ENCODE peak calls at places on chromosomes 11 and 22, in nine cellular contexts. N is Peyer's patch, C is cardiac muscle cell, U is IMR-90, R is suprapubic skin, A is brain microvascular endothelial cell, L is ovary, T is breast epithelium, I is transverse colon. F is an unnamed sample.

GRCh38 chr11:2269601-2270321 is 627 bp downstream of the ASCL2 start:
- DNase-seq in N (peak), C (peak), U (peak), R (peak), A (no peak), L (peak), T (peak), I (peak), F (peak)

GRCh38 chr22:45196926-45197605 is 33.3 kb downstream of the NUP50 start:
- DNase-seq in N (no peak), C (no peak), U (no peak), R (no peak), A (no peak), L (no peak), T (no peak), I (no peak), F (no peak)

GRCh38 chr22:17352798-17353197 is 16.5 kb upstream of the CECR2 start:
- DNase-seq in N (no peak), C (no peak), U (no peak), R (no peak), A (no peak), L (no peak), T (no peak), I (no peak), F (no peak)

GRCh38 chr22:45460288-45461109 is 42.2 kb upstream of the FBLN1 start:
- DNase-seq in N (peak), C (peak), U (peak), R (no peak), A (no peak), L (peak), T (no peak), I (peak), F (no peak)

GRCh38 chr22:37566903-37567798 is 6.9 kb downstream of the CDC42EP1 start:
- DNase-seq in N (peak), C (peak), U (peak), R (peak), A (no peak), L (peak), T (peak), I (peak), F (peak)

GRCh38 chr11:126929186-126930085 is 71.1 kb downstream of the KIRREL3 start:
- DNase-seq in N (no peak), C (peak), U (peak), R (no peak), A (no peak), L (no peak), T (no peak), I (no peak), F (no peak)

GRCh38 chr11:28520291-28520690 is 412.1 kb downstream of the METTL15 start:
- DNase-seq in N (no peak), C (no peak), U (no peak), R (no peak), A (no peak), L (no peak), T (no peak), I (no peak), F (no peak)

GRCh38 chr11:34176980-34177319 is 71.5 kb downstream of the NAT10 start:
- DNase-seq in N (no peak), C (no peak), U (no peak), R (no peak), A (no peak), L (no peak), T (no peak), I (no peak), F (no peak)

GRCh38 chr22:47837703-47838102 is 1075.3 kb downstream of the TBC1D22A start:
- DNase-seq in N (no peak), C (peak), U (no peak), R (no peak), A (no peak), L (no peak), T (no peak), I (no peak), F (no peak)

GRCh38 chr22:24836282-24836681 is 30.3 kb downstream of the SGSM1 start:
- DNase-seq in N (no peak), C (peak), U (no peak), R (no peak), A (no peak), L (no peak), T (no peak), I (no peak), F (no peak)

GRCh38 chr11:1082346-1082727 is 7.7 kb downstream of the MUC2 start:
- DNase-seq in N (no peak), C (no peak), U (no peak), R (no peak), A (no peak), L (peak), T (peak), I (no peak), F (no peak)

GRCh38 chr11:75499423-75500305 is 26.1 kb downstream of the GDPD5 start:
- DNase-seq in N (peak), C (peak), U (peak), R (peak), A (peak), L (peak), T (no peak), I (peak), F (no peak)

GRCh38 chr11:62689421-62690183 is at the start of gene LRRN4CL:
- DNase-seq in N (peak), C (peak), U (peak), R (peak), A (peak), L (peak), T (no peak), I (peak), F (peak)

GRCh38 chr22:25844601-25845000 is 102.6 kb downstream of the MYO18B start:
- DNase-seq in N (no peak), C (no peak), U (no peak), R (no peak), A (no peak), L (no peak), T (no peak), I (no peak), F (no peak)

GRCh38 chr11:45665206-45665932 is at the start of gene CHST1:
- DNase-seq in N (peak), C (peak), U (no peak), R (no peak), A (no peak), L (peak), T (no peak), I (peak), F (no peak)

GRCh38 chr22:45742866-45743450 is 71.3 kb downstream of the ATXN10 start:
- DNase-seq in N (no peak), C (peak), U (peak), R (no peak), A (peak), L (no peak), T (no peak), I (no peak), F (no peak)

GRCh38 chr11:86668929-86669328 is 3.5 kb downstream of the ME3 start:
- DNase-seq in N (no peak), C (no peak), U (no peak), R (no peak), A (no peak), L (no peak), T (no peak), I (no peak), F (no peak)

GRCh38 chr11:64998690-64999431 is 2.1 kb upstream of the BATF2 start:
- DNase-seq in N (peak), C (no peak), U (no peak), R (no peak), A (no peak), L (no peak), T (no peak), I (peak), F (no peak)

GRCh38 chr11:64994318-64994717 is 2.5 kb downstream of the BATF2 start:
- DNase-seq in N (no peak), C (no peak), U (no peak), R (no peak), A (no peak), L (no peak), T (no peak), I (no peak), F (no peak)

GRCh38 chr11:64996327-64996709 is 453 bp downstream of the BATF2 start:
- DNase-seq in N (no peak), C (no peak), U (no peak), R (no peak), A (no peak), L (no peak), T (no peak), I (no peak), F (no peak)

GRCh38 chr11:64998141-64998540 is 1.4 kb upstream of the BATF2 start:
- DNase-seq in N (no peak), C (no peak), U (no peak), R (no peak), A (no peak), L (no peak), T (no peak), I (peak), F (no peak)

DNA sequence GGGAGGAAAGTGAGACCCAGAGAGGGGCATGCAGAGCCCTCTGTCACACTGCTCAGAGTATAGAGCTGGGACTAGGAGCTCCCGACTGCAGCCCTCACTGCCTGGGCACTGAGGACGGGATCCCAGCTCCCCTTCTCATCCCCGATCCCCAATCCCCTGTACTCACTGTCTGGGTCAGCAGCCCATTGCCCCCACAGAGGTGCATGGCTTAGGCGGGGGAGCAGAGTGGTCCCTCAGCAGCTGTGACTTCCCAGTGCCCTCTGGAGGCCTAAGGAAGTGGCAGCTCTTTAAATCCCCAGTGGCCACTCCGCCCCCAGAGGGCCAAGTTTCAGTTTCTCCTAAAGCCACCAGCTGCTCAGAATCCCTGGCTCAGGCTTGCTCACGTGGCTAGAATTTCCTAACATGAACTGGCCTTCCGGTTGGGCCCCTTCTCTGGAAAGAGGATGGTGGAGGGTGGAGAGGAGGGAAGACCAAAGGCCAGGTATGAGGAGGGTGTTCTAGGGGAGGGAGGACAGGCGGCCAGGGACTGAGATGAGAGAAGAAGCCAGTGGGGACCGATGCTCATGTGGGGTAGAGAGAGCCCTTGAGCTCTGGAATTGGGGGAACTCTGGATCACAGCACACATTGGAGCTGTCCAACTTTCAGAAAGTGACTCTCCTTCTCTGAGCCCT is at the start of gene BATF2:
- DNase-seq in N (peak), C (peak), U (peak), R (no peak), A (peak), L (peak), T (peak), I (peak), F (no peak)
- H3K4me3 ChIP-seq in N (peak), C (no peak), U (peak), R (peak), A (peak), L (peak), T (peak), I (peak), F (peak)

GRCh38 chr11:117620131-117620530 is 176.9 kb downstream of the DSCAML1 start:
- DNase-seq in N (no peak), C (no peak), U (no peak), R (no peak), A (no peak), L (no peak), T (no peak), I (no peak), F (no peak)
- H3K27ac ChIP-seq in N (no peak), C (no peak), U (no peak), R (no peak), A (no peak), L (no peak), T (no peak), I (no peak), F (peak)

GRCh38 chr11:113251281-113251680 is 63.1 kb upstream of the TTC12 start:
- DNase-seq in N (no peak), C (no peak), U (no peak), R (no peak), A (no peak), L (no peak), T (no peak), I (no peak), F (no peak)

GRCh38 chr11:113247231-113247630 is 67.2 kb upstream of the TTC12 start:
- DNase-seq in N (no peak), C (no peak), U (no peak), R (no peak), A (no peak), L (no peak), T (no peak), I (no peak), F (no peak)

GRCh38 chr11:113248702-113249490 is 65.5 kb upstream of the TTC12 start:
- DNase-seq in N (no peak), C (no peak), U (no peak), R (no peak), A (no peak), L (no peak), T (no peak), I (no peak), F (no peak)

GRCh38 chr11:113249786-113250185 is 64.6 kb upstream of the TTC12 start:
- DNase-seq in N (no peak), C (no peak), U (no peak), R (no peak), A (no peak), L (no peak), T (no peak), I (no peak), F (no peak)

GRCh38 chr11:113249491-113249763 is 65.0 kb upstream of the TTC12 start:
- DNase-seq in N (no peak), C (peak), U (no peak), R (no peak), A (no peak), L (no peak), T (no peak), I (no peak), F (no peak)
- TF ChIP-seq CTCF in N (no peak), C (peak), U (peak), R (peak), A (peak), L (no peak), T (no peak), I (no peak), F (peak)

DNA sequence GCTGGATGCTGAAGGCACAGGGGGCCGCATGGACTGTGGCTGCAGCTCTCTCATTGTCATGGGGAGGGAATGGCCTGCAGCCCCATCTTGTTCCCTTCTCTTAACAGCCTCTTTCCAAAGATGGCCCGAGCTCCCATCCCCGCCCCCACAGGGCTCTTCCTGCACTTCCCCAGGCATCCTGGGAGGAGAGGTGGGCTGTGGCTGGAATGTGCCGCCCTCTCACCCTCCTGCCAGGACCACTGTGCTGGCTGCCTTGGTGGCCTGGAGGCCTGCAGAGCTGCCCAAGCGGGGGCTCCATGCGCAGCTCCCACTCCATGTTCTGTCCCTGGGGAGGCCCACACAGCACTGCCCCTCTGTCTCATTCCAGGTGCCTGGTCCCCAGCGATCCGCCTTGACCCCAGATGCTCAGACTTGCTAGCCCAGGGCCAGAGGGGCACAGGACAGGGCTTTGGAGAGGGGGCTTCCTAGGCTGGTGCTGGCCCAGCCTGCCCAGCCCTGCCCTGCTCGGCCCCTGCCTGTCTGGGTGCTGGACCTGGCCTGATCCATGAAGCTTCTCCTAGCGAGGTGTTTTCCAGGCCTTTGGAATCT is 56.6 kb downstream of the RTN4R start:
- DNase-seq in N (no peak), C (no peak), U (no peak), R (no peak), A (no peak), L (no peak), T (no peak), I (no peak), F (no peak)
- H3K4me3 ChIP-seq in N (no peak), C (no peak), U (no peak), R (no peak), A (no peak), L (no peak), T (peak), I (no peak), F (no peak)

GRCh38 chr11:117457835-117458234 is 130.2 kb downstream of the CEP164 start:
- DNase-seq in N (no peak), C (no peak), U (no peak), R (no peak), A (no peak), L (no peak), T (no peak), I (no peak), F (no peak)
- H3K27ac ChIP-seq in N (no peak), C (no peak), U (no peak), R (no peak), A (no peak), L (no peak), T (no peak), I (no peak), F (peak)

GRCh38 chr11:84714316-84714780 is 912.8 kb downstream of the DLG2 start:
- DNase-seq in N (peak), C (peak), U (peak), R (no peak), A (peak), L (peak), T (no peak), I (peak), F (peak)
- TF ChIP-seq CTCF in N (no peak), C (peak), U (peak), R (peak), A (peak), L (no peak), T (peak), I (peak), F (peak)

DNA sequence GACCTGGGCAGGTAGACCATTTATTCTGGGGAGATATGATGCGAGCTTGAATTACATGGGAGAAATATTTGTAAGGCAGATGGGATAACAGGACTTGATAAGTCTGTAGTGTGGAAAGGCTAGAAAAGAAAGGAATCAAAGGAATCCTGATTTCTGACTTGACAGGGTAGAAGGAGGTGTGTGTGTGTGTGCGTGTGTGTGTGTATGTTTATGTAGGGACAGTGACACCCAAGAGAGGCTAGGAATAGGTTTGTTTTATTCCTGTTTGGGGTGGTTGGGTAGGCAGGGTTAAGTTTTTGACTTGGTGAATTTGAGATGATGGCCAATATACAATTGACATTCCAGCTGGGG is 390 bp upstream of the HTATIP2 start:
- DNase-seq in N (no peak), C (no peak), U (no peak), R (no peak), A (no peak), L (no peak), T (no peak), I (no peak), F (no peak)
- H3K4me3 ChIP-seq in N (peak), C (peak), U (peak), R (peak), A (peak), L (peak), T (peak), I (no peak), F (peak)

GRCh38 chr11:119618208-119618909 is 110.6 kb downstream of the NECTIN1 start:
- DNase-seq in N (peak), C (peak), U (no peak), R (no peak), A (no peak), L (no peak), T (no peak), I (peak), F (peak)
- H3K27ac ChIP-seq in N (no peak), C (no peak), U (no peak), R (no peak), A (no peak), L (no peak), T (no peak), I (no peak), F (peak)